ENCODE peak calls at places on chromosomes 4 and X, in ten cellular contexts. M, A, V, X, N, L, T, R, I and C are unnamed samples.

GRCh38 chrX:71621644-71622346 is 3.5 kb upstream of the CXCR3 start:
- ATAC-seq in M (no peak), A (no peak), V (no peak), X (no peak), N (no peak), L (no peak), T (peak), R (no peak), I (no peak), C (no peak)

GRCh38 chrX:2320580-2321327 is 180.0 kb downstream of the DHRSX start:
- ATAC-seq in M (no peak), A (no peak), V (peak), X (peak), N (no peak), L (no peak), T (peak), R (no peak), I (no peak), C (peak)

GRCh38 chr4:139715721-139716391 is 50.2 kb downstream of the MGST2 start:
- ATAC-seq in M (peak), A (no peak), V (no peak), X (no peak), N (peak), L (no peak), T (peak), R (no peak), I (no peak), C (peak)

GRCh38 chrX:12228862-12229261 is 90.6 kb downstream of the FRMPD4 start:
- ATAC-seq in M (no peak), A (no peak), V (no peak), X (no peak), N (no peak), L (no peak), T (no peak), R (no peak), I (no peak), C (no peak)

GRCh38 chrX:47572773-47573333 is 9.4 kb upstream of the TIMP1 start:
- ATAC-seq in M (peak), A (no peak), V (no peak), X (no peak), N (peak), L (peak), T (no peak), R (no peak), I (no peak), C (peak)

GRCh38 chr4:85968945-85969830 is 390.7 kb downstream of the MAPK10 start:
- ATAC-seq in M (peak), A (no peak), V (peak), X (peak), N (peak), L (no peak), T (peak), R (no peak), I (no peak), C (no peak)

GRCh38 chrX:56402207-56402606 is 161.2 kb upstream of the UBQLN2 start:
- ATAC-seq in M (no peak), A (no peak), V (no peak), X (no peak), N (no peak), L (no peak), T (no peak), R (no peak), I (no peak), C (no peak)

GRCh38 chr4:183599690-183600089 is 59.3 kb downstream of the RWDD4 start:
- ATAC-seq in M (no peak), A (peak), V (no peak), X (no peak), N (no peak), L (no peak), T (no peak), R (no peak), I (no peak), C (peak)

GRCh38 chrX:77961063-77961462 is 8.4 kb downstream of the PGAM4 start:
- ATAC-seq in M (no peak), A (no peak), V (no peak), X (no peak), N (no peak), L (no peak), T (no peak), R (no peak), I (peak), C (no peak)

GRCh38 chr4:180057198-180057821 is 2185.9 kb upstream of the TENM3 start:
- ATAC-seq in M (peak), A (no peak), V (no peak), X (no peak), N (no peak), L (no peak), T (no peak), R (no peak), I (no peak), C (no peak)

GRCh38 chrX:103215768-103216085 is 819 bp downstream of the BEX4 start:
- ATAC-seq in M (peak), A (no peak), V (peak), X (peak), N (peak), L (no peak), T (no peak), R (no peak), I (no peak), C (no peak)

GRCh38 chrX:19373034-19373891 is 29.5 kb downstream of the PDHA1 start:
- ATAC-seq in M (no peak), A (no peak), V (no peak), X (no peak), N (no peak), L (no peak), T (no peak), R (no peak), I (no peak), C (no peak)

GRCh38 chrX:72436010-72436409 is 130.3 kb upstream of the CITED1 start:
- ATAC-seq in M (no peak), A (no peak), V (no peak), X (no peak), N (no peak), L (no peak), T (no peak), R (no peak), I (no peak), C (no peak)

GRCh38 chrX:44874481-44875184 is 1.6 kb downstream of the KDM6A start:
- ATAC-seq in M (peak), A (no peak), V (no peak), X (no peak), N (no peak), L (no peak), T (peak), R (no peak), I (peak), C (no peak)

GRCh38 chr4:25970691-25971427 is 56.8 kb downstream of the SMIM20 start:
- ATAC-seq in M (no peak), A (no peak), V (peak), X (peak), N (peak), L (no peak), T (no peak), R (no peak), I (no peak), C (peak)

GRCh38 chr4:7759221-7759620 is 180.4 kb downstream of the AFAP1 start:
- ATAC-seq in M (no peak), A (no peak), V (peak), X (peak), N (no peak), L (peak), T (no peak), R (no peak), I (peak), C (no peak)

GRCh38 chrX:28177202-28177601 is 196.0 kb upstream of the DCAF8L1 start:
- ATAC-seq in M (no peak), A (no peak), V (no peak), X (no peak), N (peak), L (no peak), T (no peak), R (no peak), I (no peak), C (no peak)

GRCh38 chr4:148874331-148874730 is 432.1 kb upstream of the NR3C2 start:
- ATAC-seq in M (peak), A (no peak), V (peak), X (peak), N (no peak), L (no peak), T (no peak), R (no peak), I (no peak), C (no peak)

GRCh38 chrX:129843209-129843458 is 552 bp downstream of the ZDHHC9 start:
- ATAC-seq in M (no peak), A (no peak), V (no peak), X (no peak), N (no peak), L (no peak), T (no peak), R (no peak), I (no peak), C (no peak)

GRCh38 chr4:108703370-108703769 is 53.0 kb downstream of the OSTC start:
- ATAC-seq in M (no peak), A (no peak), V (no peak), X (no peak), N (no peak), L (no peak), T (no peak), R (no peak), I (no peak), C (no peak)

GRCh38 chr4:40502936-40503335 is 126.7 kb downstream of the RBM47 start:
- ATAC-seq in M (no peak), A (no peak), V (peak), X (peak), N (no peak), L (no peak), T (no peak), R (no peak), I (peak), C (no peak)

GRCh38 chrX:96792047-96792446 is 91.7 kb upstream of the RPA4 start:
- ATAC-seq in M (no peak), A (no peak), V (no peak), X (no peak), N (no peak), L (no peak), T (no peak), R (no peak), I (no peak), C (no peak)

GRCh38 chr4:165426769-165427168 is 48.0 kb downstream of the CPE start:
- ATAC-seq in M (no peak), A (no peak), V (no peak), X (no peak), N (no peak), L (no peak), T (no peak), R (no peak), I (no peak), C (no peak)

GRCh38 chrX:130114141-130114561 is 3.9 kb upstream of the ELF4 start:
- ATAC-seq in M (peak), A (no peak), V (no peak), X (no peak), N (peak), L (no peak), T (no peak), R (no peak), I (no peak), C (peak)

GRCh38 chr4:95728145-95728544 is 111.7 kb upstream of the PDHA2 start:
- ATAC-seq in M (no peak), A (no peak), V (peak), X (no peak), N (peak), L (no peak), T (no peak), R (no peak), I (no peak), C (no peak)

GRCh38 chr4:40923326-40924095 is 173.8 kb downstream of the NSUN7 start:
- ATAC-seq in M (no peak), A (no peak), V (no peak), X (no peak), N (no peak), L (no peak), T (no peak), R (no peak), I (no peak), C (no peak)

GRCh38 chr4:132076829-132077228 is 1072.3 kb upstream of the PCDH10 start:
- ATAC-seq in M (no peak), A (no peak), V (no peak), X (no peak), N (no peak), L (no peak), T (no peak), R (no peak), I (no peak), C (no peak)

GRCh38 chr4:155207534-155208257 is 740 bp upstream of the NPY2R start:
- ATAC-seq in M (peak), A (no peak), V (peak), X (peak), N (peak), L (no peak), T (no peak), R (no peak), I (no peak), C (no peak)

GRCh38 chr4:79598801-79599200 is 190.8 kb upstream of the GK2 start:
- ATAC-seq in M (no peak), A (peak), V (no peak), X (no peak), N (no peak), L (no peak), T (no peak), R (no peak), I (no peak), C (no peak)

GRCh38 chr4:101801957-101802356 is 11.4 kb downstream of the BANK1 start:
- ATAC-seq in M (no peak), A (peak), V (no peak), X (peak), N (no peak), L (peak), T (no peak), R (peak), I (no peak), C (no peak)

GRCh38 chr4:106240699-106241098 is 75.3 kb downstream of the TBCK start:
- ATAC-seq in M (no peak), A (no peak), V (no peak), X (no peak), N (no peak), L (no peak), T (no peak), R (no peak), I (no peak), C (no peak)

GRCh38 chrX:5113128-5113527 is 1115.5 kb downstream of the NLGN4X start:
- ATAC-seq in M (no peak), A (no peak), V (no peak), X (no peak), N (no peak), L (no peak), T (no peak), R (no peak), I (no peak), C (no peak)

GRCh38 chr4:804804-805203 is 21.1 kb downstream of the CPLX1 start:
- ATAC-seq in M (no peak), A (no peak), V (no peak), X (no peak), N (no peak), L (no peak), T (no peak), R (no peak), I (no peak), C (no peak)